ENCODE peak calls at places on chromosome 20, in four cellular contexts. Z is GM12878, P is H1, N is K562. Y is an unnamed sample.

GRCh38 chr20:55095745-55096450 is 620.5 kb downstream of the DOK5 start:
- DNase-seq in Z (no peak), P (no peak), N (no peak), Y (no peak)

GRCh38 chr20:17281478-17281877 is 54.6 kb downstream of the PCSK2 start:
- DNase-seq in Z (no peak), P (peak), N (peak), Y (peak)

GRCh38 chr20:8155848-8156602 is 24.0 kb downstream of the PLCB1 start:
- DNase-seq in Z (no peak), P (no peak), N (no peak), Y (peak)

GRCh38 chr20:53914091-53914860 is 156.1 kb downstream of the BCAS1 start:
- DNase-seq in Z (no peak), P (no peak), N (no peak), Y (no peak)

GRCh38 chr20:17036546-17036945 is 190.3 kb upstream of the PCSK2 start:
- DNase-seq in Z (no peak), P (no peak), N (no peak), Y (no peak)

GRCh38 chr20:63064745-63065711 is 58.3 kb upstream of the BHLHE23 start:
- DNase-seq in Z (no peak), P (peak), N (no peak), Y (no peak)

GRCh38 chr20:45629496-45630100 is at the start of gene WFDC10A:
- DNase-seq in Z (no peak), P (peak), N (peak), Y (peak)

GRCh38 chr20:9241232-9241692 is 172.4 kb downstream of the PLCB4 start:
- DNase-seq in Z (no peak), P (no peak), N (no peak), Y (no peak)

GRCh38 chr20:3084283-3084985 is at the start of gene AVP:
- DNase-seq in Z (no peak), P (no peak), N (peak), Y (no peak)

GRCh38 chr20:53003420-53003819 is 31.3 kb downstream of the TSHZ2 start:
- DNase-seq in Z (no peak), P (no peak), N (no peak), Y (no peak)

GRCh38 chr20:34311118-34312023 is 8.2 kb upstream of the AHCY start:
- DNase-seq in Z (no peak), P (peak), N (no peak), Y (peak)

GRCh38 chr20:53621482-53622246 is 28.0 kb upstream of the ZNF217 start:
- DNase-seq in Z (peak), P (peak), N (peak), Y (peak)

GRCh38 chr20:16885746-16886145 is 137.6 kb downstream of the OTOR start:
- DNase-seq in Z (no peak), P (no peak), N (no peak), Y (no peak)

GRCh38 chr20:14093652-14094051 is 98.3 kb downstream of the MACROD2 start:
- DNase-seq in Z (no peak), P (no peak), N (no peak), Y (no peak)

GRCh38 chr20:9590189-9590588 is 75.8 kb downstream of the LAMP5 start:
- DNase-seq in Z (no peak), P (no peak), N (no peak), Y (no peak)

DNA sequence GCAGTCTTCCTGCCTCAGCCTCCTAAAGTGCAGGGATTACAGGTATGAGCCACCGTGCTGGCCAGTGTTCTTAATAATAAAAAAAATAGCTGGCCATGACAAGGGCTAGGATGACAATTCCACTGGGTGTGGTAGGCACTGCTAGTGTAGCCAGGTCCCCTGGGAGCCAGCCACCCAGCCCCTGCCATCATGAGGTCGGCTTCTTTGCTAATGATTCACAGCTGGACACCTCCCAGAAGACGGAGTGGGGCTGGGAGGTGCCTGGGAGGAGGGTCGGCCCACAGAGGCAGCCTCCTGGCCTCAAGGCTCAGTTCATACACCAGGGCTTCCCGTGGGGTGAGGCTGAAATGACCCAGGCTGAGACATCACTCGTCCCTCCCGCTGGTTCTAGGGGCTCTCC is 230.4 kb downstream of the TAF4 start:
- DNase-seq in Z (no peak), P (no peak), N (no peak), Y (no peak)
- TF ChIP-seq SIN3A in Z (no peak), P (no peak), N (no peak), Y (no peak)

GRCh38 chr20:32473231-32474008 is 111.7 kb downstream of the NOL4L start:
- DNase-seq in Z (no peak), P (no peak), N (peak), Y (peak)

GRCh38 chr20:32474009-32474716 is 111.0 kb downstream of the NOL4L start:
- DNase-seq in Z (no peak), P (no peak), N (peak), Y (peak)

GRCh38 chr20:32476684-32477593 is 108.2 kb downstream of the NOL4L start:
- DNase-seq in Z (no peak), P (no peak), N (no peak), Y (no peak)

GRCh38 chr20:32474717-32474966 is 110.5 kb downstream of the NOL4L start:
- DNase-seq in Z (no peak), P (no peak), N (no peak), Y (no peak)

GRCh38 chr20:32474967-32475819 is 109.9 kb downstream of the NOL4L start:
- DNase-seq in Z (no peak), P (peak), N (peak), Y (peak)
- TF ChIP-seq CREB1 in Z (no peak), P (no peak), N (no peak), Y (no peak)

GRCh38 chr20:35355372-35355771 is 56.4 kb downstream of the UQCC1 start:
- DNase-seq in Z (no peak), P (no peak), N (no peak), Y (no peak)

GRCh38 chr20:35360033-35360432 is 51.7 kb downstream of the UQCC1 start:
- DNase-seq in Z (no peak), P (no peak), N (no peak), Y (no peak)

GRCh38 chr20:35363190-35363589 is 48.6 kb downstream of the UQCC1 start:
- DNase-seq in Z (no peak), P (no peak), N (peak), Y (no peak)

GRCh38 chr20:35353646-35354045 is 58.1 kb downstream of the UQCC1 start:
- DNase-seq in Z (no peak), P (no peak), N (no peak), Y (no peak)

GRCh38 chr20:35359335-35359997 is 52.3 kb downstream of the UQCC1 start:
- DNase-seq in Z (no peak), P (no peak), N (no peak), Y (no peak)
- TF ChIP-seq SIN3A in Z (no peak), P (no peak), N (no peak), Y (no peak)

DNA sequence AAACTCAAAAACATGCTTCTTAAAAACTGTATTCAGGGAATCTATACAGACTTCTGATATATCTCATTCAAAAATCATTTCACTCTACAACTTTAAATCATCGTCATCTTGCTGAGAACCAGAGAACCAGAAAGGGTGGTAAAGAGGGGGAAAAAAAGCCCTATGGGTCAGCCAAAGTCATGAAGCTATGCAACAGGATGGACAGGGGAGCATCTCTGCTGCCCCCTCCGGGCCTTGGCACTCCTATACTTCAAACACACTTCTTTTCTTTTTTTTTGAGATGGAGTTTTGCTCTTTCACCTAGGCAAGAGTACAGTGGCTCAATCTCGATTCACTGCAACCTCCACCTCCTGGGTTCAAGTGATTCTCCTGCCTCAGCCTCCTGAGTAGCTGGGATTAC is 73.5 kb upstream of the NFATC2 start:
- DNase-seq in Z (no peak), P (no peak), N (no peak), Y (no peak)
- TF ChIP-seq CREB1 in Z (no peak), P (no peak), N (no peak), Y (no peak)

GRCh38 chr20:48760403-48760889 is 67.4 kb downstream of the PREX1 start:
- DNase-seq in Z (no peak), P (no peak), N (no peak), Y (no peak)

GRCh38 chr20:48759631-48760245 is 68.1 kb downstream of the PREX1 start:
- DNase-seq in Z (no peak), P (no peak), N (no peak), Y (no peak)

GRCh38 chr20:48761914-48762313 is 65.9 kb downstream of the PREX1 start:
- DNase-seq in Z (no peak), P (no peak), N (no peak), Y (no peak)

GRCh38 chr20:48761023-48761785 is 66.6 kb downstream of the PREX1 start:
- DNase-seq in Z (no peak), P (no peak), N (no peak), Y (no peak)

DNA sequence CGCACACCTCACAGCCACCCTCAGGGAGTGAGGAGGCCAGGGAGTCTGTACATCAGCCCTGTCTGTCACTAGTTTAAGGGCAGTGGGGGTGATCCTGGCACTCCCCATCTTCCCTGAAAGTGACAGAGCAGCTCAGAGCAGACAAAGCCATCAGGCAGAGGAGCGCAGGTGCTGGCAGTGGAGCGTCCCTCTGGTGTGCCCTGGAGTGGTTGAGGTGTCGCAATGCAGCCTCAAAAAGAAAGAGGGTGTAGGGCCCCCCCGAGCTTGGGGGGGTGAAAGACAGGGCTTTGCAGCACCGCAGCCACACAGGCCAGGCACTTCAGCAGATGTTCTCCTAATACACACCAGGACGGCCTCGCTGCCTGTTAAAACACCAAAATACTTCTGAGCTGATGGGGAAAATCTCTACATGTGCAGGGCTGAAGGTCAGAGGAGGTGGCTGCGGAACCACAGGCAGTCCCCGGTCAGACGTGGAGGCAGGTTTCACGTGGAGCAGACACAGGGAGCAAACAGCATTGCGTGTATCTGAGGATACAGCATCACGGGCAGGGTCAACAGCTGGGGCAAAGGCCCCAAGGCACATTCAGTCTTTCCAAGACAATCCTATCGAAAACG is 69.5 kb downstream of the PREX1 start:
- DNase-seq in Z (no peak), P (no peak), N (no peak), Y (no peak)
- TF ChIP-seq SIN3A in Z (no peak), P (no peak), N (no peak), Y (no peak)